ENCODE peak calls at places on chromosomes 2 and 18, in seven cellular contexts. F is hypothalamus; C is Peyer's patch; W is GM12865; Q is testis; H is activated CD8-positive, alpha-beta memory T cell treated with anti-CD3 and anti-CD28 coated beads, Interleukin-2, amount 50 U/mL, for 4 hours; U is RPMI8226. E is an unnamed sample.

GRCh38 chr18:36249392-36249791 is 48.1 kb upstream of the FHOD3 start:
- DNase-seq in F (no peak), C (no peak), W (peak), Q (no peak), H (no peak), U (no peak), E (no peak)

GRCh38 chr2:44163782-44164181 is 4.9 kb upstream of the PPM1B start:
- DNase-seq in F (no peak), C (no peak), W (no peak), Q (no peak), H (no peak), U (no peak), E (no peak)

GRCh38 chr2:198322275-198322674 is 517.9 kb downstream of the PLCL1 start:
- DNase-seq in F (no peak), C (no peak), W (no peak), Q (no peak), H (no peak), U (no peak), E (no peak)

GRCh38 chr2:215780313-215780712 is 233.0 kb downstream of the MREG start:
- DNase-seq in F (no peak), C (no peak), W (no peak), Q (no peak), H (no peak), U (no peak), E (no peak)

GRCh38 chr2:134429886-134430285 is 176.0 kb downstream of the MGAT5 start:
- DNase-seq in F (no peak), C (no peak), W (no peak), Q (no peak), H (no peak), U (no peak), E (no peak)

GRCh38 chr2:226887940-226888339 is 52.1 kb downstream of the RHBDD1 start:
- DNase-seq in F (no peak), C (no peak), W (no peak), Q (no peak), H (no peak), U (no peak), E (no peak)

GRCh38 chr18:75504469-75504868 is 77.0 kb upstream of the SMIM21 start:
- DNase-seq in F (no peak), C (no peak), W (no peak), Q (no peak), H (no peak), U (no peak), E (no peak)

GRCh38 chr18:43879350-43879749 is 602.1 kb upstream of the SYT4 start:
- DNase-seq in F (no peak), C (no peak), W (no peak), Q (no peak), H (no peak), U (no peak), E (no peak)

E was measured in colonic mucosa.